ENCODE peak calls at places on chromosomes 2 and 18, in five cellular contexts. E, U, A, P and T are unnamed samples. For H3K4me1, the result is how much of the 10 kb centered on the place peaks cover.

GRCh38 chr2:85110991-85111560 is 22.1 kb upstream of the TCF7L1 start:
- DNase-seq in E (no peak), U (no peak), A (no peak), P (no peak), T (no peak)

GRCh38 chr2:197614532-197614931 is 60.9 kb downstream of the RFTN2 start:
- DNase-seq in E (no peak), U (no peak), A (no peak), P (no peak), T (no peak)

GRCh38 chr2:11617527-11617926 is 52.5 kb downstream of the NTSR2 start:
- DNase-seq in E (no peak), U (no peak), A (no peak), P (no peak), T (no peak)

GRCh38 chr2:109027702-109028101 is 38.7 kb upstream of the EDAR start:
- DNase-seq in E (no peak), U (no peak), A (no peak), P (no peak), T (no peak)

GRCh38 chr2:232980683-232981082 is 32.4 kb downstream of the NGEF start:
- DNase-seq in E (no peak), U (no peak), A (no peak), P (no peak), T (no peak)

GRCh38 chr2:26359886-26360473 is 13.4 kb upstream of the ADGRF3 start:
- DNase-seq in E (no peak), U (no peak), A (no peak), P (no peak), T (no peak)

GRCh38 chr2:113148606-113149552 is 21.5 kb downstream of the IL1RN start:
- DNase-seq in E (no peak), U (no peak), A (no peak), P (no peak), T (no peak)

GRCh38 chr2:83971547-83971946 is 487.5 kb downstream of the SUCLG1 start:
- DNase-seq in E (no peak), U (no peak), A (no peak), P (no peak), T (no peak)

GRCh38 chr2:108279468-108279867 is 9.2 kb upstream of the SULT1C2 start:
- DNase-seq in E (no peak), U (no peak), A (no peak), P (no peak), T (no peak)

GRCh38 chr2:188244383-188244782 is 47.3 kb upstream of the GULP1 start:
- DNase-seq in E (no peak), U (peak), A (no peak), P (no peak), T (no peak)

GRCh38 chr2:143296089-143296488 is 166.9 kb downstream of the ARHGAP15 start:
- DNase-seq in E (no peak), U (no peak), A (no peak), P (no peak), T (no peak)

GRCh38 chr2:11101430-11101829 is 53.8 kb upstream of the SLC66A3 start:
- DNase-seq in E (no peak), U (no peak), A (no peak), P (no peak), T (no peak)

GRCh38 chr2:180306346-180306745 is 299.2 kb upstream of the CWC22 start:
- DNase-seq in E (no peak), U (no peak), A (no peak), P (no peak), T (no peak)

GRCh38 chr2:65499216-65499615 is 66.8 kb upstream of the SPRED2 start:
- DNase-seq in E (no peak), U (no peak), A (no peak), P (no peak), T (no peak)

GRCh38 chr18:24560511-24560981 is 100.1 kb downstream of the HRH4 start:
- DNase-seq in E (no peak), U (no peak), A (no peak), P (no peak), T (no peak)

GRCh38 chr2:227310756-227311110 is 14.3 kb upstream of the MFF start:
- DNase-seq in E (no peak), U (no peak), A (no peak), P (no peak), T (no peak)

GRCh38 chr2:158130832-158131473 is 29.3 kb downstream of the UPP2 start:
- DNase-seq in E (no peak), U (no peak), A (no peak), P (no peak), T (no peak)

GRCh38 chr18:69596345-69596744 is 195.7 kb downstream of the DOK6 start:
- DNase-seq in E (no peak), U (no peak), A (no peak), P (no peak), T (no peak)

GRCh38 chr2:98460573-98461560 is 16.2 kb downstream of the INPP4A start:
- DNase-seq in E (peak), U (no peak), A (peak), P (no peak), T (no peak)

GRCh38 chr2:98459776-98460175 is 15.1 kb downstream of the INPP4A start:
- DNase-seq in E (peak), U (no peak), A (peak), P (no peak), T (no peak)

GRCh38 chr2:98463081-98463481 is 18.4 kb downstream of the INPP4A start:
- DNase-seq in E (peak), U (no peak), A (no peak), P (no peak), T (no peak)

GRCh38 chr2:98463551-98463971 is 18.9 kb downstream of the INPP4A start:
- DNase-seq in E (peak), U (no peak), A (no peak), P (no peak), T (no peak)

GRCh38 chr2:98461650-98462049 is 17.0 kb downstream of the INPP4A start:
- DNase-seq in E (peak), U (no peak), A (no peak), P (no peak), T (no peak)
- H3K4me1 ChIP-seq in E (half or more), U (half or more), A (half or more), P (under half), T (under half)

GRCh38 chr2:61085883-61086282 is 20.2 kb downstream of the SANBR start:
- DNase-seq in E (no peak), U (no peak), A (no peak), P (no peak), T (no peak)

GRCh38 chr2:61091485-61091884 is 25.8 kb downstream of the SANBR start:
- DNase-seq in E (no peak), U (no peak), A (no peak), P (no peak), T (no peak)

GRCh38 chr2:61089797-61090196 is 24.1 kb downstream of the SANBR start:
- DNase-seq in E (no peak), U (no peak), A (no peak), P (no peak), T (no peak)

GRCh38 chr2:61096438-61096837 is 30.8 kb downstream of the SANBR start:
- DNase-seq in E (no peak), U (no peak), A (no peak), P (no peak), T (no peak)

DNA sequence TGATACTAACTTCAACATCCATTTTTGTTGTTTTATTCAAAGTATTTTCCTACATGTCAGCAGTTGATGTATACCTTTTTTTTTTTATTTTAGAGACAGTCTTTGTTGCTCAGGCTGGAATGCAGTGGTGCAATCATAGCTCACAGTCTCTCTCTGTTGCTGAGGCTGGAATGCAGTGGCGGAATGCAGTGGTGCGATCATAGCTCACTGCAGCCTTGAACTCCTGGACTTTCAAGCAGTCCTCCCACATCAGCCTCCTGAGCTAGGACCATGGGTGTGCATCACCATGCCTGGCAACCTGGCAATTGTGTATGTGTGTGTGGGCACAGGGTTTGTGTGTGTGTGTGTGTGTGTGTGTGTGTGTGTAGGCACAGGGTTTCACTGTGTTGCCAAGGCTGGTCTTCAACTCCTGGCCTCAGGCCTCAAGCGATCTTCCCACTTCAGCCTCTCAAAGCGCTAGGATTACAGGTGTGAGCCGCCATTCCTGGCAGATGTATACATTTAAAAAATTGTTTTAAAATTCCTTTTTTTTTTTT is 24.8 kb downstream of the SANBR start:
- DNase-seq in E (no peak), U (no peak), A (no peak), P (no peak), T (no peak)
- TF ChIP-seq EP300 in E (no peak), U (no peak), A (no peak), P (no peak), T (no peak)

GRCh38 chr2:24045511-24046508 is 1.4 kb downstream of the WDCP start:
- DNase-seq in E (no peak), U (no peak), A (no peak), P (no peak), T (no peak)

GRCh38 chr2:24048662-24049484 is 668 bp upstream of the FKBP1B start:
- DNase-seq in E (no peak), U (no peak), A (no peak), P (no peak), T (no peak)

GRCh38 chr2:24046930-24047702 is at the start of gene WDCP:
- DNase-seq in E (peak), U (peak), A (peak), P (peak), T (peak)

GRCh38 chr2:24047703-24048033 is 477 bp upstream of the WDCP start:
- DNase-seq in E (no peak), U (no peak), A (no peak), P (no peak), T (no peak)

GRCh38 chr2:24046599-24046929 is 627 bp downstream of the WDCP start:
- DNase-seq in E (no peak), U (no peak), A (no peak), P (no peak), T (no peak)
- H3K27ac ChIP-seq in E (peak), U (peak), A (peak), P (no peak), T (no peak)

GRCh38 chr2:15127876-15128275 is 433.3 kb downstream of the NBAS start:
- DNase-seq in E (no peak), U (no peak), A (no peak), P (no peak), T (no peak)

GRCh38 chr2:15128846-15129245 is 432.3 kb downstream of the NBAS start:
- DNase-seq in E (no peak), U (no peak), A (no peak), P (no peak), T (no peak)

GRCh38 chr2:15126373-15126772 is 434.8 kb downstream of the NBAS start:
- DNase-seq in E (no peak), U (no peak), A (no peak), P (no peak), T (no peak)

GRCh38 chr2:15122915-15123314 is 438.2 kb downstream of the NBAS start:
- DNase-seq in E (no peak), U (no peak), A (no peak), P (no peak), T (no peak)

DNA sequence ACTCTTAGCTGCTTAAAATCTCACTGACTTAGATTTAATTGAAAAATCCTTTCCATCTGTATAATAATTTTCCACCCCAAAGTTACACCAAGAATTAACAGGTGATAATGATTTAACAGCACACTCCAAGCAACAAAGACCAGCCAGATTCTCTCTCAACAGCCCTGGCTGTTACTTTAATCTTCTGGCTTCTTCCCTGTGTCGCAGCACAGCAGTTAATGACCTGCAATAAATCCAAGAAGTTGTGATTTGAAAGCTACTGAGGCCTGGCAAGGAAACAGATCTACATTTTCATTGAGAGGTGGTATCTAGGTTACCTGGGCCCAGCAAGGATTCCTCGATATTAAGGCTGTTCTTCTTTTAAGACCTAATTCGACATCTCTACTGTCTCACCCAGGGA is 433.9 kb downstream of the NBAS start:
- DNase-seq in E (no peak), U (no peak), A (no peak), P (no peak), T (no peak)
- H3K4me1 ChIP-seq in E (under half), U (under half), A (under half), P (under half), T (under half)

GRCh38 chr18:22467760-22468553 is 50.2 kb upstream of the CTAGE1 start:
- DNase-seq in E (no peak), U (peak), A (no peak), P (no peak), T (no peak)
- TF ChIP-seq EP300 in E (no peak), U (peak), A (no peak), P (no peak), T (no peak)

DNA sequence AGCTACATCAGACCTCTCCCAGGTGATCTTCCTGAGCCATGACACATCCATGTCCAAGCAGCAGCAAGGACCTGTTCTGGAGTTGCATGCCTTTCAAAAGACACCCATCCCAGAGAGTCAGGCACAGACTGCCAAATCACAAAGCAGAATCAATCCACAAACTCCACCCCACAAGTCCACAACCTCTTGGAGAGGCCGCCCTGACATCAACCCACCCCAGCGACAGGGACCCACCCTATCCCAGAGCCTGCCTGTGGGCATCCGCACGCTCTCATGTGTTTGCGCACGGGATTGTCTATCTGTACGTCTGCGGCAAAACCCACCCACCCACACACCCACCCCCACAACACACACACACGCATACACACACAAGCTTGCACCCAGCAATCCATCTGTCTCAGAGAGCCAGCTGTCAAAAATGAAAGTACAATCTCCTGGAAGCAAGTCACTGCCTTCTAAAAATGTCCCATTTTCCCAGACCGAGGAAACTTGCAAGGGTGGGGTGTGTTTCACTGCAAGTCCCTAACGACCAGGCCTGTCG is 11.9 kb downstream of the SMAD7 start:
- DNase-seq in E (no peak), U (no peak), A (no peak), P (no peak), T (no peak)
- H3K27ac ChIP-seq in E (peak), U (peak), A (peak), P (peak), T (peak)